ENCODE peak calls at places on chromosomes 13 and 19, in four cellular contexts. One of them, this sample, is unnamed.

GRCh38 chr19:57171551-57172081 is 4.3 kb upstream of the DUXA start:
- DNase-seq in T-helper 1 cell: peak
- DNase-seq in lower leg skin: no peak
- DNase-seq in GM06990: peak
- DNase-seq in this sample: no peak

GRCh38 chr13:98147521-98147920 is 4.6 kb downstream of the FARP1 start:
- DNase-seq in T-helper 1 cell: no peak
- DNase-seq in lower leg skin: no peak
- DNase-seq in GM06990: no peak
- DNase-seq in this sample: no peak

GRCh38 chr19:29596885-29597525 is 9.1 kb upstream of the POP4 start:
- DNase-seq in T-helper 1 cell: no peak
- DNase-seq in lower leg skin: no peak
- DNase-seq in GM06990: no peak
- DNase-seq in this sample: no peak

GRCh38 chr13:113814435-113814821 is 49.4 kb downstream of the GAS6 start:
- DNase-seq in T-helper 1 cell: no peak
- DNase-seq in lower leg skin: no peak
- DNase-seq in GM06990: no peak
- DNase-seq in this sample: no peak

GRCh38 chr19:1873524-1874473 is 10.4 kb upstream of the KLF16 start:
- DNase-seq in T-helper 1 cell: no peak
- DNase-seq in lower leg skin: peak
- DNase-seq in GM06990: no peak
- DNase-seq in this sample: no peak

GRCh38 chr19:49851456-49852259 is 699 bp downstream of the PTOV1 start:
- DNase-seq in T-helper 1 cell: no peak
- DNase-seq in lower leg skin: peak
- DNase-seq in GM06990: no peak
- DNase-seq in this sample: peak

GRCh38 chr13:95246292-95247082 is 54.8 kb downstream of the ABCC4 start:
- DNase-seq in T-helper 1 cell: no peak
- DNase-seq in lower leg skin: peak
- DNase-seq in GM06990: no peak
- DNase-seq in this sample: no peak

GRCh38 chr13:110126391-110126961 is 180.5 kb downstream of the COL4A1 start:
- DNase-seq in T-helper 1 cell: no peak
- DNase-seq in lower leg skin: peak
- DNase-seq in GM06990: peak
- DNase-seq in this sample: no peak

GRCh38 chr13:86298741-86299140 is 499.5 kb upstream of the SLITRK6 start:
- DNase-seq in T-helper 1 cell: no peak
- DNase-seq in lower leg skin: no peak
- DNase-seq in GM06990: no peak
- DNase-seq in this sample: no peak

GRCh38 chr13:24135674-24136300 is 24.7 kb upstream of the SPATA13 start:
- DNase-seq in T-helper 1 cell: no peak
- DNase-seq in lower leg skin: no peak
- DNase-seq in GM06990: no peak
- DNase-seq in this sample: no peak

GRCh38 chr19:17938092-17938845 is 5.5 kb downstream of the CCDC124 start:
- DNase-seq in T-helper 1 cell: peak
- DNase-seq in lower leg skin: peak
- DNase-seq in GM06990: peak
- DNase-seq in this sample: peak

GRCh38 chr19:52094526-52094925 is 1.0 kb downstream of the ZNF841 start:
- DNase-seq in T-helper 1 cell: no peak
- DNase-seq in lower leg skin: no peak
- DNase-seq in GM06990: no peak
- DNase-seq in this sample: no peak

GRCh38 chr19:17957149-17957849 is 9.6 kb upstream of the KCNN1 start:
- DNase-seq in T-helper 1 cell: no peak
- DNase-seq in lower leg skin: no peak
- DNase-seq in GM06990: no peak
- DNase-seq in this sample: no peak

GRCh38 chr13:19573072-19573716 is 11.9 kb upstream of the TPTE2 start:
- DNase-seq in T-helper 1 cell: no peak
- DNase-seq in lower leg skin: no peak
- DNase-seq in GM06990: no peak
- DNase-seq in this sample: no peak

GRCh38 chr19:48413879-48414623 is 20.6 kb downstream of the GRIN2D start:
- DNase-seq in T-helper 1 cell: no peak
- DNase-seq in lower leg skin: peak
- DNase-seq in GM06990: no peak
- DNase-seq in this sample: no peak

GRCh38 chr19:543912-544608 is at the start of gene GZMM:
- DNase-seq in T-helper 1 cell: peak
- DNase-seq in lower leg skin: no peak
- DNase-seq in GM06990: no peak
- DNase-seq in this sample: no peak

GRCh38 chr13:110916671-110917142 is 1.8 kb upstream of the ANKRD10 start:
- DNase-seq in T-helper 1 cell: no peak
- DNase-seq in lower leg skin: no peak
- DNase-seq in GM06990: no peak
- DNase-seq in this sample: no peak

GRCh38 chr19:6564393-6564792 is 26.6 kb downstream of the CD70 start:
- DNase-seq in T-helper 1 cell: no peak
- DNase-seq in lower leg skin: no peak
- DNase-seq in GM06990: no peak
- DNase-seq in this sample: no peak

GRCh38 chr13:113962975-113963374 is 10.9 kb downstream of the C13orf46 start:
- DNase-seq in T-helper 1 cell: no peak
- DNase-seq in lower leg skin: no peak
- DNase-seq in GM06990: no peak
- DNase-seq in this sample: no peak

GRCh38 chr13:70747305-70747704 is 639.1 kb upstream of the KLHL1 start:
- DNase-seq in T-helper 1 cell: no peak
- DNase-seq in lower leg skin: no peak
- DNase-seq in GM06990: no peak
- DNase-seq in this sample: no peak

GRCh38 chr13:85362980-85363379 is 436.2 kb downstream of the SLITRK6 start:
- DNase-seq in T-helper 1 cell: no peak
- DNase-seq in lower leg skin: no peak
- DNase-seq in GM06990: no peak
- DNase-seq in this sample: no peak

GRCh38 chr13:75250526-75251183 is 231.3 kb downstream of the TBC1D4 start:
- DNase-seq in T-helper 1 cell: no peak
- DNase-seq in lower leg skin: no peak
- DNase-seq in GM06990: no peak
- DNase-seq in this sample: no peak

GRCh38 chr19:35507561-35507960 is 5.9 kb downstream of the DMKN start:
- DNase-seq in T-helper 1 cell: no peak
- DNase-seq in lower leg skin: no peak
- DNase-seq in GM06990: no peak
- DNase-seq in this sample: no peak

GRCh38 chr19:576768-577438 is 4.5 kb downstream of the BSG start:
- DNase-seq in T-helper 1 cell: no peak
- DNase-seq in lower leg skin: no peak
- DNase-seq in GM06990: no peak
- DNase-seq in this sample: no peak

GRCh38 chr13:51818771-51819511 is 15.0 kb upstream of the DHRS12 start:
- DNase-seq in T-helper 1 cell: no peak
- DNase-seq in lower leg skin: no peak
- DNase-seq in GM06990: peak
- DNase-seq in this sample: no peak

GRCh38 chr19:42284641-42285341 is 15.7 kb downstream of the CIC start:
- DNase-seq in T-helper 1 cell: no peak
- DNase-seq in lower leg skin: peak
- DNase-seq in GM06990: no peak
- DNase-seq in this sample: no peak

GRCh38 chr19:48681127-48681470 is 8.3 kb upstream of the NTN5 start:
- DNase-seq in T-helper 1 cell: no peak
- DNase-seq in lower leg skin: no peak
- DNase-seq in GM06990: no peak
- DNase-seq in this sample: no peak